ENCODE peak calls at places on chromosome 19, in eight cellular contexts. O, C, B, V, T, G, K and M are unnamed samples.

GRCh38 chr19:10007811-10008211 is 2.5 kb downstream of the COL5A3 start:
- DNase-seq in O (no peak), C (no peak), B (peak; percentile 64), V (peak; percentile 97), T (no peak), G (peak; percentile 15), K (peak; percentile 50), M (no peak)

GRCh38 chr19:11451942-11452813 is 16.7 kb downstream of the PRKCSH start:
- DNase-seq in O (no peak), C (no peak), B (no peak), V (no peak), T (no peak), G (no peak), K (peak; percentile 25), M (no peak)

GRCh38 chr19:43694553-43694952 is 21.3 kb upstream of the IRGC start:
- DNase-seq in O (no peak), C (no peak), B (no peak), V (no peak), T (no peak), G (no peak), K (no peak), M (no peak)

GRCh38 chr19:10269333-10270179 is 1.4 kb upstream of the ICAM1 start:
- DNase-seq in O (peak; percentile 47), C (peak; percentile 91), B (peak; percentile 96), V (peak; percentile 62), T (peak; percentile 86), G (peak; percentile 91), K (peak; percentile 89), M (no peak)

GRCh38 chr19:2046046-2046907 is 4.8 kb downstream of the MKNK2 start:
- DNase-seq in O (no peak), C (peak; percentile 58), B (peak; percentile 52), V (no peak), T (no peak), G (no peak), K (no peak), M (no peak)

GRCh38 chr19:57559008-57559403 is 657 bp downstream of the ZNF550 start:
- DNase-seq in O (no peak), C (no peak), B (peak; percentile 50), V (peak; percentile 10), T (peak; percentile 41), G (no peak), K (peak; percentile 44), M (no peak)

GRCh38 chr19:494171-495046 is 1.9 kb upstream of the MADCAM1 start:
- DNase-seq in O (no peak), C (no peak), B (peak; percentile 54), V (no peak), T (no peak), G (no peak), K (no peak), M (no peak)

GRCh38 chr19:324716-325115 is 19.9 kb downstream of the MIER2 start:
- DNase-seq in O (no peak), C (no peak), B (no peak), V (no peak), T (no peak), G (no peak), K (no peak), M (no peak)

GRCh38 chr19:46841458-46842083 is 9.1 kb downstream of the AP2S1 start:
- DNase-seq in O (no peak), C (no peak), B (peak; percentile 88), V (peak; percentile 55), T (peak; percentile 22), G (peak; percentile 49), K (peak; percentile 48), M (no peak)

GRCh38 chr19:51016798-51017683 is 2.5 kb downstream of the KLK10 start:
- DNase-seq in O (no peak), C (peak; percentile 69), B (peak; percentile 73), V (peak; percentile 31), T (peak; percentile 74), G (peak; percentile 9), K (peak; percentile 33), M (no peak)

GRCh38 chr19:43664008-43664407 is 6.0 kb downstream of the PLAUR start:
- DNase-seq in O (no peak), C (no peak), B (no peak), V (no peak), T (no peak), G (no peak), K (no peak), M (no peak)

GRCh38 chr19:16293133-16294085 is 31.2 kb upstream of the KLF2 start:
- DNase-seq in O (peak; percentile 39), C (no peak), B (peak; percentile 92), V (peak; percentile 97), T (no peak), G (peak; percentile 87), K (peak; percentile 97), M (peak; percentile 42)

GRCh38 chr19:50658438-50659317 is 9.4 kb downstream of the C19orf81 start:
- DNase-seq in O (no peak), C (peak; percentile 65), B (peak; percentile 86), V (peak; percentile 49), T (peak; percentile 96), G (peak; percentile 16), K (peak; percentile 24), M (no peak)

DNA sequence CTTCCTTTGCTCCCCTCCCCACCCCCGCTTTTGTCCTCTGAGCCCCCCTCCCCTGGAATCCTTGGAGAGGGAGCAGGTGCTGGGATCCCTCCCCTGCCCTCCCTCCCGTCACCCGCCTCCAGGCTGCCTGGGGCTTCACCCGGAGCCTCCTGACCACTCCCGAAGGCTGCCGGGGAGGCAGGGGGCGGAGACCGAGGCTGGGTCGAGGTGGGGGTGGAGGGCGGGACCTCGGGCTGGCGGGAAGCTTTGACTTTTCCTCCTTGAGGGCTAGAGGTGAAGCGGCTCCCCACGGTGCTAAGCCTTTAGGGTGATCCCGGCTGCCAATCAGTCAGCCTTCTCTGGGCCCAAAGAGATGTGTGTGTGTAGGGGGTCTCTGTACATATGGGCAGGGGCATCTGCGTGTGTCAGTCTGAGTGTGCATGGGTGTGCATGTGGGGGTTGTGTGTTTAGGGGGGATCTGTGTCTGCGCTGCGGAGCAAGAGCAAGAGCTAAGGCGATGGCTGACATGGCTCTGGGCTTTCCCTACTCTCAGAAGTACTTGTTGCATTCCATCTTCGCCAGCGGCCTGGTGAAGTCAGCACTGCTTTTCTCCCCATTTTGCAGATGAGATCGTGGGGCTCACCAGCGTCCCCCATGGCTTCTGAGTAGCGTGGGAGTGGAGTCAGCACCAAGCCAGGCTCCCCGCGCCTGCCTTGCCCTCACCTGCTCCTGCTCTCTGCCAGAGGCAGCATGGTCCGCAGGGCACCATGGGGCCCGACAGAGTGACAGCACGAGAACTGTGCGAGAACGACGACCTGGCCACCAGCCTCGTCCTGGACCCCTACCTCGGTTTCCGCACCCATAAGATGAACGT is 1.7 kb downstream of the KMT5C start:
- DNase-seq in O (no peak), C (peak; percentile 82), B (peak; percentile 89), V (peak; percentile 53), T (peak; percentile 78), G (peak; percentile 39), K (peak; percentile 57), M (no peak)
- H3K4me3 ChIP-seq in O (peak overlapping the region; percentile 82), C (no peak overlapping the region), B (peak overlapping the region; percentile 93), V (peak overlapping the region; percentile 81), T (peak overlapping the region; percentile 89), G (peak overlapping the region; percentile 69), K (peak overlapping the region; percentile 74), M (peak overlapping the region; percentile 86)

DNA sequence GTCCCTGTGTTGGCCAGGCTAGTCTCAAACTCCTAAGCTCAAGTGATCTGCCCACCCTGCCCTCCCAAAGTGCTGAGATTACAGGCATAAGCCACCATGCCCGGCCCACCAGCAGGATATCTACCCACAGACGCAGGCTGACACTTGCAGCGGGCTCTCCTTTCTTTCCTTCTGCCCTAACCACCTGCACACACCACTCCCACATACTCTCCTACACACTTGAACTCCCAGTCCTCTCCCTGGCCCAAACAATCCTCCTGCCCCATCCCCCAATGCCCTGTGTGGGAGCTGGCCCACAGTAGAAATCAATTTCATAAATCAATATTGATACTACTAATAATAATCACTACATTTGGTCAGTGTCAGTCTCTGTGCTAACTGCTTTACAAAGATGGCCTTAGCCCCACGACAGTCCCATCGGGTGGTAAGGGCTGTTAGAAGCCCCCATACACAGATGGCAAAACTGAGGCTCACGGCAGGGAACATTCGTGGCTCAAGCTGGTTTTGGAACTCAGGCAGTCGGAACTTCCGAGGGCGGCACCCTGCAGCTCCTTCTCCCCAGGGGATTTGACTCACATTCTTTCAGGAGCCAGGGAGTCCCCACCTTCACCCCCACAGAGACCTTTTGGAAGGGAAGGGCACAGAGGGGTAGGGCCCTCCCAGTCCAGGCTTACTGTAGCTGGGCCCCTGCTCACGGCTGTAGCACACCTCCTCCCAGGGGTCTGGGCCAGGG is 3.4 kb upstream of the DPF1 start:
- DNase-seq in O (no peak), C (no peak), B (no peak), V (no peak), T (no peak), G (no peak), K (no peak), M (no peak)
- H3K4me3 ChIP-seq in O (no peak overlapping the region), C (no peak overlapping the region), B (no peak overlapping the region), V (no peak overlapping the region), T (no peak overlapping the region), G (no peak overlapping the region), K (no peak overlapping the region), M (no peak overlapping the region)

GRCh38 chr19:3071764-3072163 is 9.5 kb upstream of the TLE5 start:
- DNase-seq in O (no peak), C (no peak), B (no peak), V (no peak), T (no peak), G (no peak), K (no peak), M (no peak)
- H3K4me3 ChIP-seq in O (no peak overlapping the region), C (no peak overlapping the region), B (no peak overlapping the region), V (no peak overlapping the region), T (no peak overlapping the region), G (no peak overlapping the region), K (no peak overlapping the region), M (no peak overlapping the region)

GRCh38 chr19:44753619-44753931 is 5.1 kb downstream of the BCL3 start:
- DNase-seq in O (no peak), C (no peak), B (no peak), V (no peak), T (no peak), G (no peak), K (no peak), M (no peak)

GRCh38 chr19:44753932-44754742 is 5.6 kb downstream of the BCL3 start:
- DNase-seq in O (peak; percentile 78), C (peak; percentile 99), B (peak; percentile 98), V (peak; percentile 86), T (peak; percentile 87), G (peak; percentile 89), K (peak; percentile 90), M (no peak)

GRCh38 chr19:44752816-44753618 is 4.5 kb downstream of the BCL3 start:
- DNase-seq in O (peak; percentile 86), C (peak; percentile 99), B (peak; percentile 95), V (peak; percentile 94), T (peak; percentile 77), G (peak; percentile 80), K (peak; percentile 99), M (peak; percentile 92)

GRCh38 chr19:44750713-44751112 is 2.2 kb downstream of the BCL3 start:
- DNase-seq in O (no peak), C (no peak), B (peak; percentile 2), V (no peak), T (no peak), G (no peak), K (no peak), M (no peak)

DNA sequence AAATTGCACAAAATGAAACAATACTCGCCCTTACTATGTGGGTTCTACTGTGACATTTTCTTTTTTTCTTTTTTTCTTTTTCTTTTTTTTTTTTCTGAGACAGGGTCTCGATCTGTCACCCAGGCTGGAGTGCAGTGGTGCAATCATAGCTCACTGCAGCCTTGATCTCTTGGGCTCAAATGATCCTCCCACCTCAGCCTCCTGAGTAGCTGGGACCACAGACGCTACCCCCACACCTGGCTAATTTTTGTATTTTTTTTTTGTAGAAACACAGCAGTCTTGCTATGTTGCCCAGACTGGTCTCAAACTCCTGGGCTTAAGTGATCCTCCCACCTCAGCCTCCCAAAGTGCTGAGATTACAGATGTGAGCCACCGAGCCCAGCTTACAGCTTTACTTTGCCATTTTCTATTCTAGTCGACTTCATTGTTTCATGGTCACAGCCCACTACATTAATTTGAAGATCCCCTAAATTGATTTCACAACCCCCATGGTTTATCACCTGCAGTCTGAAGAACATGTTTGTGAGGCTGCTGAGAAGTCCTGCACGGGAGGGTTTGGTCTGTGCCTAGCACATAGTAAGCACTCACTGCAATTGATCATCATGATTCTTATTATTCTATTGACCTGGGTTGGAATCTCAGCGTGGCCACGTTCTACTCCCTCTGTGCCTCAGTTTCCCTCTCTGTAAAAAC is 3.8 kb downstream of the BCL3 start:
- DNase-seq in O (no peak), C (peak; percentile 11), B (no peak), V (no peak), T (no peak), G (no peak), K (no peak), M (no peak)
- H3K4me3 ChIP-seq in O (peak overlapping the region; percentile 57), C (no peak overlapping the region), B (peak overlapping the region; percentile 61), V (peak overlapping the region; percentile 62), T (no peak overlapping the region), G (no peak overlapping the region), K (no peak overlapping the region), M (no peak overlapping the region)